ENCODE peak calls at places on chromosomes 5 and 9, in four cellular contexts. T, V, I and G are unnamed samples.
A peak's percentile ranks its signal among the peaks of the same experiment; 100 is the strongest.

GRCh38 chr5:68467208-68467607 is 251.7 kb downstream of the PIK3R1 start:
- DNase-seq in I (no peak), V (no peak), T (no peak), G (no peak)

GRCh38 chr5:96816430-96816939 is 8.7 kb upstream of the ERAP1 start:
- DNase-seq in V (no peak), I (no peak), T (no peak), G (no peak)

GRCh38 chr5:66724740-66725139 is 128.5 kb downstream of the MAST4 start:
- DNase-seq in T (no peak), V (no peak), I (no peak), G (no peak)

GRCh38 chr5:132074772-132075718 is 1.5 kb downstream of the CSF2 start:
- DNase-seq in I (peak; percentile 72), T (no peak), V (peak; percentile 29), G (no peak)

GRCh38 chr5:132465095-132465707 is 25.4 kb downstream of the IRF1 start:
- DNase-seq in V (no peak), I (no peak), T (no peak), G (no peak)

GRCh38 chr5:26669031-26669430 is 369.4 kb downstream of the CDH9 start:
- DNase-seq in T (no peak), V (no peak), I (no peak), G (no peak)

GRCh38 chr9:84170521-84171141 is 169.9 kb downstream of the SLC28A3 start:
- DNase-seq in I (peak; percentile 7), V (peak; percentile 81), T (peak; percentile 46), G (no peak)

GRCh38 chr9:130349398-130349797 is 83.8 kb downstream of the HMCN2 start:
- DNase-seq in V (no peak), T (no peak), I (no peak), G (no peak)

GRCh38 chr9:29750062-29750461 is 2176.8 kb upstream of the C9orf72 start:
- DNase-seq in T (no peak), V (no peak), I (no peak), G (no peak)

GRCh38 chr5:28850320-28850921 is 1812.0 kb upstream of the CDH9 start:
- DNase-seq in T (no peak), V (no peak), I (no peak), G (no peak)

GRCh38 chr5:41843456-41844112 is 26.6 kb downstream of the OXCT1 start:
- DNase-seq in T (peak; percentile 35), I (peak; percentile 42), V (peak; percentile 37), G (peak; percentile 39)

GRCh38 chr9:94623253-94623652 is 16.1 kb downstream of the FBP1 start:
- DNase-seq in V (peak; percentile 59), I (peak; percentile 67), T (peak; percentile 67), G (peak; percentile 18)

GRCh38 chr5:79552984-79553383 is 39.0 kb upstream of the HOMER1 start:
- DNase-seq in T (peak; percentile 51), I (no peak), V (no peak), G (no peak)

GRCh38 chr5:168337361-168337760 is 45.9 kb downstream of the WWC1 start:
- DNase-seq in V (no peak), T (no peak), I (no peak), G (no peak)

GRCh38 chr9:130451509-130452388 is 7.0 kb downstream of the ASS1 start:
- DNase-seq in T (peak; percentile 81), V (no peak), I (peak; percentile 74), G (peak; percentile 73)

GRCh38 chr5:111743993-111744392 is 13.0 kb downstream of the NREP start:
- DNase-seq in I (no peak), T (no peak), V (no peak), G (no peak)

GRCh38 chr5:131495536-131496399 is 139.3 kb downstream of the RAPGEF6 start:
- DNase-seq in V (no peak), T (no peak), I (no peak), G (no peak)

DNA sequence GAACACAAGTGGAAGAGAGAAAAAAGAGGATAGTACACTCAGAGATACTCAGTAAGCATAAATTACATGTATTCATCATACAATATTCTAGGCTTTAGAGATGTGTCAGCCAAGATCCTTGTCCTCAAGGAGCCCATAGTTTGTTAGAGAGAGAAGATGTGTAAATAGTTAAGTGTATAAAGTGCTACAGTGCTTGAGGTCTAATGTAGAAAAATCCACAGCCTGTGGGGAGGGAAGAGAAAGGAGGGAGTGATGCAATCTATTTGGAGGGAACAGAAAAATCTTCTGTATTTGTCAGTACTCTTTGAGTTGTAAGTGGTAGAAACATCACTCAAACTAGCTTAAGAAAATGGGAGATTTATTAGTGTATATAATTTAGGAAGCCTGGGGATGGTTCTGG is 81.9 kb downstream of the PALM2AKAP2 start:
- DNase-seq in I (no peak), V (no peak), T (no peak), G (no peak)
- H3K9ac ChIP-seq in I (no peak overlapping the region), V (no peak overlapping the region), T (no peak overlapping the region), G (no peak overlapping the region)

GRCh38 chr5:88364991-88365390 is 96.3 kb upstream of the TMEM161B start:
- DNase-seq in T (no peak), V (no peak), I (no peak), G (no peak)
- TF ChIP-seq YY1 in T (no peak), V (no peak), I (no peak), G (no peak)

GRCh38 chr5:149610583-149611250 is 29.4 kb downstream of the ARHGEF37 start:
- DNase-seq in T (no peak), I (no peak), V (no peak), G (no peak)
- H3K9ac ChIP-seq in T (no peak overlapping the region), I (no peak overlapping the region), V (no peak overlapping the region), G (no peak overlapping the region)

GRCh38 chr5:55636711-55637110 is 75.4 kb downstream of the SLC38A9 start:
- DNase-seq in I (no peak), V (no peak), T (no peak), G (no peak)
- TF ChIP-seq YY1 in I (no peak), V (no peak), T (no peak), G (no peak)

GRCh38 chr5:123754167-123754840 is 242.3 kb downstream of the CSNK1G3 start:
- DNase-seq in I (no peak), T (peak; percentile 36), V (no peak), G (no peak)

GRCh38 chr5:123756325-123756664 is 244.3 kb downstream of the CSNK1G3 start:
- DNase-seq in T (no peak), V (no peak), I (no peak), G (no peak)

GRCh38 chr5:123753349-123754166 is 241.6 kb downstream of the CSNK1G3 start:
- DNase-seq in I (no peak), V (no peak), T (no peak), G (no peak)

GRCh38 chr5:123754903-123755302 is 242.9 kb downstream of the CSNK1G3 start:
- DNase-seq in T (peak; percentile 20), V (no peak), I (no peak), G (no peak)

GRCh38 chr5:123755587-123756324 is 243.8 kb downstream of the CSNK1G3 start:
- DNase-seq in I (no peak), T (peak; percentile 11), V (no peak), G (no peak)
- H3K9ac ChIP-seq in I (no peak overlapping the region), T (peak overlapping the region; percentile 59), V (no peak overlapping the region), G (no peak overlapping the region)

DNA sequence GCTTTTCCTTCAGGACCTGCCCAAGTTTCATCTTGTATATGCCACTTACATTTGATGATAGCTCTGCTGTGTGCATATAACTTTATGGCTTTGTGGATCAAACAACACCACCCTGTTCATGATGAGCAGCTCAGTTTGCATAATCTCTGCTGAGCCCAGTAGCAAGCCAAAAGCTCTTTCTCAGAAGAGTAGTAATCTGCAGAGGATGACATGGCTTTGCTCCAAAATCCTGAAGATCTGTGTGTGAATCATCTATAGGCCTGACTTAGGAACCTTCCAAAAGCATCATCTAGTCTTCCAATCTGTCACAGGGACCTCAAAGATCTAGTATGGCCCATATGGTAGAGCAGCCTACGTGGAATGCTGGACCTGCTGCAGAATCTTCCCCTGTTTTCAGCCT is 394.6 kb downstream of the PSAT1 start:
- DNase-seq in I (no peak), T (no peak), V (no peak), G (no peak)
- TF ChIP-seq YY1 in I (no peak), T (no peak), V (no peak), G (no peak)

DNA sequence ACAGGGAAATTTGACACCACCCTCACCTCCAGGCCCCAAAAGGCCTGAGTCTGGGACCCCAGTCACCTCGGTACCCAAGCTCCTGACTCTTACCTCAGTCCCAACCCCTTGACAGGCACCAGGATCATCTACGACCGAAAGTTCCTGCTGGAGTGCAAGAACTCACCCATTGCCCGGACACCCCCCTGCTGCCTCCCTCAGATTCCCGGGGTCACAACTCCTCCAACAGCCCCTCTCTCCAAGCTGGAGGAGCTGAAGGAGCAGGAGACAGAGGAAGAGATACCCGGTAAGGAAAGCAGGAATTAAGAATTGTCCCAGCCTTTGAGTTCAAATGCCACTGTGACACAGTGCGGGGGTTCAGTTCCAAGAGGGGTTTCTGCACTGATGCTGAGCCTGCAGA is 1.3 kb downstream of the EIF4EBP3 start:
- DNase-seq in V (no peak), I (no peak), T (no peak), G (no peak)
- H3K9ac ChIP-seq in V (no peak overlapping the region), I (peak overlapping the region; percentile 88), T (no peak overlapping the region), G (no peak overlapping the region)

GRCh38 chr5:58451732-58452565 is 7.9 kb downstream of the PLK2 start:
- DNase-seq in I (no peak), V (no peak), T (no peak), G (no peak)
- TF ChIP-seq YY1 in I (no peak), V (no peak), T (no peak), G (no peak)

GRCh38 chr9:126773004-126773607 is 31.7 kb upstream of the ZBTB43 start:
- DNase-seq in I (peak; percentile 38), T (peak; percentile 52), V (no peak), G (peak; percentile 38)
- H3K9ac ChIP-seq in I (peak overlapping the region; percentile 28), T (no peak overlapping the region), V (no peak overlapping the region), G (no peak overlapping the region)